ENCODE peak calls at places on chromosomes 13 and 19, in eight cellular contexts. O is right lobe of liver, L is HepG2, R is breast epithelium, A is sigmoid colon, W is heart right ventricle, K is psoas muscle, N is adrenal gland. Y is an unnamed sample.

GRCh38 chr13:79485014-79485441 is 4.1 kb downstream of the NDFIP2 start:
- DNase-seq in O (peak; percentile 62), L (peak; percentile 70), A (no peak), K (no peak), N (no peak), R (no peak), W (no peak), Y (no peak)

GRCh38 chr13:36030670-36031331 is 100.4 kb downstream of the DCLK1 start:
- DNase-seq in O (no peak), A (no peak), R (no peak), N (no peak), W (no peak), L (no peak), K (no peak), Y (no peak)

GRCh38 chr19:29211562-29212416 is 1.2 kb downstream of the UQCRFS1 start:
- DNase-seq in W (no peak), A (no peak), R (no peak), L (peak; percentile 7), K (no peak), N (peak; percentile 36), O (no peak), Y (no peak)

GRCh38 chr19:1224047-1224825 is 13.6 kb downstream of the CBARP start:
- DNase-seq in N (no peak), L (no peak), A (no peak), W (no peak), O (no peak), K (no peak), R (no peak), Y (no peak)

GRCh38 chr13:21583496-21583895 is 20.5 kb downstream of the MICU2 start:
- DNase-seq in R (no peak), L (peak; percentile 44), A (no peak), K (no peak), O (no peak), N (no peak), W (no peak), Y (no peak)

GRCh38 chr13:80379245-80379644 is 38.3 kb upstream of the SPRY2 start:
- DNase-seq in N (no peak), O (no peak), A (no peak), K (no peak), R (no peak), L (no peak), W (no peak), Y (no peak)

GRCh38 chr13:39419866-39420265 is 183.1 kb downstream of the LHFPL6 start:
- DNase-seq in K (no peak), O (no peak), R (no peak), W (no peak), N (no peak), A (no peak), L (no peak), Y (no peak)

GRCh38 chr13:98565726-98566577 is 11.0 kb downstream of the STK24 start:
- DNase-seq in W (peak; percentile 55), K (peak; percentile 70), L (no peak), R (peak; percentile 38), A (peak; percentile 68), O (no peak), N (peak; percentile 44), Y (peak; percentile 89)

GRCh38 chr13:46728777-46729176 is 68.2 kb downstream of the ESD start:
- DNase-seq in R (no peak), O (no peak), L (peak; percentile 21), A (no peak), W (no peak), K (no peak), N (no peak), Y (no peak)

GRCh38 chr13:73984949-73985691 is 149.1 kb downstream of the KLF12 start:
- DNase-seq in N (no peak), O (no peak), L (no peak), K (no peak), R (no peak), W (no peak), A (no peak), Y (no peak)

GRCh38 chr19:35039881-35040456 is 1.6 kb upstream of the HPN start:
- DNase-seq in K (no peak), L (peak; percentile 70), R (no peak), O (no peak), A (no peak), W (no peak), N (no peak), Y (no peak)

GRCh38 chr13:56864451-56864850 is 276.3 kb upstream of the PRR20A start:
- DNase-seq in L (no peak), W (no peak), N (no peak), O (no peak), R (no peak), A (no peak), K (no peak), Y (no peak)

GRCh38 chr19:15180451-15181390 is 20.1 kb downstream of the NOTCH3 start:
- DNase-seq in O (peak; percentile 48), K (peak; percentile 56), L (peak; percentile 37), R (no peak), A (no peak), N (no peak), W (peak; percentile 54), Y (peak; percentile 74)

GRCh38 chr19:16078311-16078758 is 2.0 kb downstream of the TPM4 start:
- DNase-seq in K (no peak), W (no peak), A (peak; percentile 80), R (peak; percentile 54), O (no peak), L (no peak), N (no peak), Y (peak; percentile 47)

GRCh38 chr19:58356236-58356970 is 3.1 kb upstream of the A1BG start:
- DNase-seq in W (no peak), L (no peak), O (no peak), R (no peak), N (no peak), A (peak; percentile 46), K (no peak), Y (no peak)

GRCh38 chr13:101703838-101704237 is 251.4 kb downstream of the ITGBL1 start:
- DNase-seq in L (no peak), R (no peak), A (no peak), N (no peak), K (no peak), O (no peak), W (no peak), Y (no peak)

GRCh38 chr19:4829001-4829712 is 2.4 kb downstream of the TICAM1 start:
- DNase-seq in W (no peak), R (no peak), A (no peak), N (no peak), O (peak; percentile 85), K (no peak), L (peak; percentile 74), Y (peak; percentile 65)

GRCh38 chr19:46744005-46744691 is 1.7 kb upstream of the FKRP start:
- DNase-seq in N (no peak), K (no peak), O (no peak), R (no peak), W (no peak), L (no peak), A (no peak), Y (no peak)

GRCh38 chr19:46841458-46842083 is 9.1 kb downstream of the AP2S1 start:
- DNase-seq in L (no peak), R (no peak), O (peak; percentile 74), W (peak; percentile 73), K (peak; percentile 13), A (no peak), N (peak; percentile 85), Y (no peak)

GRCh38 chr19:41984961-41985360 is 9.1 kb downstream of the ATP1A3 start:
- DNase-seq in L (no peak), W (no peak), R (no peak), O (no peak), N (no peak), A (no peak), K (no peak), Y (no peak)

GRCh38 chr13:110312669-110313031 is 5.6 kb downstream of the COL4A2 start:
- DNase-seq in L (no peak), K (no peak), N (no peak), R (peak; percentile 17), W (no peak), A (peak; percentile 84), O (no peak), Y (no peak)
- H3K4me1 ChIP-seq in L (peaks cover 11% of the 10 kb centered on the region), K (peaks cover 7% of the 10 kb centered on the region), N (no peaks in the 10 kb centered on the region), R (no peaks in the 10 kb centered on the region), W (peaks cover 82% of the 10 kb centered on the region), A (peaks cover 80% of the 10 kb centered on the region), O (no peaks in the 10 kb centered on the region), Y (peaks cover 10% of the 10 kb centered on the region)

GRCh38 chr19:19110410-19111137 is 27.7 kb downstream of the TMEM161A start:
- DNase-seq in O (no peak), K (no peak), W (no peak), R (no peak), A (no peak), N (no peak), L (no peak), Y (peak; percentile 15)

GRCh38 chr19:19111967-19112580 is 26.2 kb downstream of the TMEM161A start:
- DNase-seq in O (peak; percentile 84), L (no peak), A (no peak), R (no peak), W (no peak), N (no peak), K (no peak), Y (no peak)

GRCh38 chr19:19115954-19116353 is 22.3 kb downstream of the TMEM161A start:
- DNase-seq in K (peak; percentile 78), N (peak; percentile 73), R (no peak), O (peak; percentile 73), W (peak; percentile 43), L (peak; percentile 45), A (no peak), Y (no peak)

GRCh38 chr19:19111138-19111835 is 27.0 kb downstream of the TMEM161A start:
- DNase-seq in A (no peak), O (peak; percentile 96), K (no peak), N (no peak), L (no peak), R (no peak), W (no peak), Y (no peak)

DNA sequence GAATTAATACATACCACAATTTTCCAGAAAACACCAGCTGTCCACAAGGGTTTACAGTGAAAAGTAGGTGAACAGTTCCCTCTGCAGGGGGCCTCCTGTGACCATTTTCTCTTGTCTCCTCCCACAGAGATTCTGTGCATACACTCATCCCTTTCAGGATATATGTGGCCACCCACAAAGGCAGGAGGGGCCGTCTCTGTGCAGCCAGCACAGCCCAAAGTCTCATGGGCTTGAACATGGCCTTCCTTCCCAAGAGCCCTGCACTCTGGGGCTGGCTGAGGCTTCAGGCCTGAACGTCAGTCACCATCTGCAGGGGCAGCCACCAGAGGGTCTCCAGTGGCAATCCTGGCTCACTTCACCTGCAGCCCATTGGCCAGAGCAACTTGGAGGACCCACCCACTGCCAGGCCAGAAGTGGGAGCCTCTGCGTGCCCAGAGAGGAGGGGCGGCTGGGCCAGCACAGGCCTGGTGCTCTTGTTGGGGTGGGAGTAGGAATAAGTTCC is 25.2 kb downstream of the TMEM161A start:
- DNase-seq in R (no peak), L (peak; percentile 75), A (no peak), O (peak; percentile 44), N (no peak), W (no peak), K (no peak), Y (no peak)
- TF ChIP-seq CTCF in R (no peak), L (peak; percentile 69), A (no peak), O (no peak), N (no peak), W (no peak), K (no peak), Y (no peak)

GRCh38 chr13:30735025-30735967 is at the start of gene ALOX5AP:
- DNase-seq in K (no peak), N (no peak), R (no peak), L (no peak), O (no peak), A (no peak), W (no peak), Y (no peak)
- H3K4me3 ChIP-seq in K (peak within 1 kb of the TSS; percentile 31), N (peak within 1 kb of the TSS; percentile 37), R (peak within 1 kb of the TSS; percentile 34), L (no peak within 1 kb of the TSS), O (no peak within 1 kb of the TSS), A (no peak within 1 kb of the TSS), W (peak within 1 kb of the TSS; percentile 20), Y (no peak within 1 kb of the TSS)

GRCh38 chr19:49926520-49926919 is 2.5 kb upstream of the ATF5 start:
- DNase-seq in N (no peak), W (no peak), R (no peak), O (no peak), A (no peak), L (no peak), K (no peak), Y (no peak)
- H3K4me1 ChIP-seq in N (peaks cover 21% of the 10 kb centered on the region), W (peaks cover 35% of the 10 kb centered on the region), R (peaks cover 11% of the 10 kb centered on the region), O (peaks cover 3% of the 10 kb centered on the region), A (peaks cover 27% of the 10 kb centered on the region), L (peaks cover 27% of the 10 kb centered on the region), K (peaks cover 30% of the 10 kb centered on the region), Y (peaks cover 15% of the 10 kb centered on the region)